ENCODE peak calls at places on chromosomes 2 and 18, in four cellular contexts. X is A549; N is prostate gland; D is CD8-positive, alpha-beta T cell. S is an unnamed sample.

GRCh38 chr18:36314098-36314497 is 16.6 kb downstream of the FHOD3 start:
- DNase-seq in X (no peak), N (no peak), D (no peak), S (no peak)

GRCh38 chr18:78875268-78875997 is 104.2 kb upstream of the SALL3 start:
- DNase-seq in X (peak; percentile 36), N (peak; percentile 39), D (peak; percentile 18), S (peak; percentile 5)

GRCh38 chr2:189570565-189570964 is 10.0 kb downstream of the SLC40A1 start:
- DNase-seq in X (no peak), N (no peak), D (no peak), S (no peak)

GRCh38 chr2:223697316-223697875 is 95.2 kb upstream of the SCG2 start:
- DNase-seq in X (no peak), N (no peak), D (no peak), S (no peak)

GRCh38 chr18:12048010-12048826 is 45.4 kb upstream of the ANKRD62 start:
- DNase-seq in X (no peak), N (no peak), D (no peak), S (no peak)

GRCh38 chr18:55523001-55523400 is 65.0 kb downstream of the TCF4 start:
- DNase-seq in X (no peak), N (no peak), D (no peak), S (no peak)

GRCh38 chr2:61450144-61450543 is 20.7 kb downstream of the USP34 start:
- DNase-seq in X (no peak), N (no peak), D (no peak), S (peak; percentile 13)

GRCh38 chr2:100126172-100126571 is 16.2 kb downstream of the AFF3 start:
- DNase-seq in X (no peak), N (peak; percentile 29), D (no peak), S (no peak)

GRCh38 chr2:178819992-178820391 is 12.8 kb upstream of the TTN start:
- DNase-seq in X (no peak), N (no peak), D (no peak), S (no peak)

GRCh38 chr2:133843091-133843490 is 274.8 kb upstream of the NCKAP5 start:
- DNase-seq in X (no peak), N (no peak), D (no peak), S (no peak)

GRCh38 chr18:23259701-23260661 is 124.7 kb downstream of the CABLES1 start:
- DNase-seq in X (no peak), N (peak; percentile 69), D (peak; percentile 22), S (peak; percentile 15)

GRCh38 chr18:75810481-75810880 is 383.0 kb upstream of the SMIM21 start:
- DNase-seq in X (no peak), N (no peak), D (no peak), S (no peak)

GRCh38 chr2:46705663-46706062 is 209.9 kb downstream of the MCFD2 start:
- DNase-seq in X (no peak), N (no peak), D (no peak), S (no peak)

GRCh38 chr18:6820314-6820713 is 90.8 kb downstream of the ARHGAP28 start:
- DNase-seq in X (no peak), N (no peak), D (no peak), S (no peak)

GRCh38 chr2:28587526-28588230 is 91.8 kb downstream of the PLB1 start:
- DNase-seq in X (no peak), N (no peak), D (no peak), S (no peak)

GRCh38 chr18:58241877-58242276 is 197.9 kb downstream of the NEDD4L start:
- DNase-seq in X (no peak), N (no peak), D (no peak), S (no peak)

GRCh38 chr2:36965751-36966369 is 476 bp downstream of the STRN start:
- DNase-seq in X (peak; percentile 53), N (peak; percentile 51), D (peak; percentile 23), S (peak; percentile 50)

GRCh38 chr2:226030369-226031077 is 631.0 kb downstream of the NYAP2 start:
- DNase-seq in X (no peak), N (no peak), D (no peak), S (peak; percentile 3)

GRCh38 chr2:118310016-118310877 is 222.0 kb downstream of the INSIG2 start:
- DNase-seq in X (no peak), N (no peak), D (peak; percentile 50), S (peak; percentile 36)

GRCh38 chr2:237700583-237701032 is 73.2 kb downstream of the LRRFIP1 start:
- DNase-seq in X (no peak), N (no peak), D (peak; percentile 75), S (no peak)

GRCh38 chr2:6362671-6363450 is 502.8 kb downstream of the CMPK2 start:
- DNase-seq in X (no peak), N (no peak), D (no peak), S (no peak)

GRCh38 chr2:145066795-145067194 is 546.9 kb upstream of the ZEB2 start:
- DNase-seq in X (no peak), N (no peak), D (no peak), S (no peak)

GRCh38 chr2:207341816-207342215 is 176.1 kb upstream of the KLF7 start:
- DNase-seq in X (no peak), N (no peak), D (no peak), S (no peak)

GRCh38 chr18:53153281-53153680 is 813.3 kb downstream of the DCC start:
- DNase-seq in X (peak; percentile 6), N (no peak), D (no peak), S (no peak)

GRCh38 chr18:47929681-47930085 is 776 bp downstream of the SMAD2 start:
- DNase-seq in X (no peak), N (peak; percentile 7), D (no peak), S (no peak)

GRCh38 chr2:64591188-64591587 is 62.5 kb downstream of the SERTAD2 start:
- DNase-seq in X (no peak), N (no peak), D (no peak), S (no peak)

GRCh38 chr2:195687320-195688086 is 30.5 kb downstream of the SLC39A10 start:
- DNase-seq in X (no peak), N (no peak), D (no peak), S (no peak)

GRCh38 chr2:46187112-46187618 is 110.0 kb upstream of the EPAS1 start:
- DNase-seq in X (no peak), N (peak; percentile 45), D (no peak), S (no peak)

GRCh38 chr18:59820663-59821062 is 79.1 kb upstream of the PMAIP1 start:
- DNase-seq in X (no peak), N (no peak), D (no peak), S (no peak)

DNA sequence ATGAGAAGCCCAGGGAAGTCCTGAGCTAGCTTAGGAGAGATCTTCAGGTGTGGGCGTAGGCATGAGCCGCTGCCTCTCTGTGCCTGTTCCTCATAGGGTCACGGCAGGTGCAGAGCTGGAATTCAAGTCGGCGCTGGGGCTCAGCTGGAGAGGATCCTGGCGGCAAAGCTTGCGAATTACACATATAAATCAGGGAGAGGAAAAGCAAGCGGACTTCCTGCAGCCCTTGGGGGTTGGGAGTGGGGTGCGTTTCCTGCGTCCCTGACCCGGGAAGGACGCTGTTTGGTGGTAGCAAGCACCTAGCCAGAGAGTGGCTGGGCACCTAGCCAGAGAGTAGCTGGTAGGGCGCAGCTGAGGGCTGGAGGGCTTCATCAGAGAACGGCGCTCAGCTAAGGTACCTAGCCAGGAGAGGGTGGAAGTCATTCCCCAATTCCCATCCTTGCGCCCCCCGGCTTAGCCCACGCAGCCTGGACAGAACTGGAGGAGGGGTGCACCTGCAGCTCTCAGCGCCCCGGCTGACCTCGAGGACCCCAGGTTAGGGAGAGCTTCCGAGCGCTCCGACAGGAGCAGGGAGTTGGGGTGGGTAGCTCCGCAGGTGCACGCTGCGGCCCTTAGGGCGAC is 459 bp upstream of the EFR3B start:
- DNase-seq in X (peak; percentile 87), N (peak; percentile 24), D (peak; percentile 22), S (peak; percentile 28)
- TF ChIP-seq CTCF in X (peak; percentile 15), N (peak; percentile 30), D (no peak), S (no peak)

DNA sequence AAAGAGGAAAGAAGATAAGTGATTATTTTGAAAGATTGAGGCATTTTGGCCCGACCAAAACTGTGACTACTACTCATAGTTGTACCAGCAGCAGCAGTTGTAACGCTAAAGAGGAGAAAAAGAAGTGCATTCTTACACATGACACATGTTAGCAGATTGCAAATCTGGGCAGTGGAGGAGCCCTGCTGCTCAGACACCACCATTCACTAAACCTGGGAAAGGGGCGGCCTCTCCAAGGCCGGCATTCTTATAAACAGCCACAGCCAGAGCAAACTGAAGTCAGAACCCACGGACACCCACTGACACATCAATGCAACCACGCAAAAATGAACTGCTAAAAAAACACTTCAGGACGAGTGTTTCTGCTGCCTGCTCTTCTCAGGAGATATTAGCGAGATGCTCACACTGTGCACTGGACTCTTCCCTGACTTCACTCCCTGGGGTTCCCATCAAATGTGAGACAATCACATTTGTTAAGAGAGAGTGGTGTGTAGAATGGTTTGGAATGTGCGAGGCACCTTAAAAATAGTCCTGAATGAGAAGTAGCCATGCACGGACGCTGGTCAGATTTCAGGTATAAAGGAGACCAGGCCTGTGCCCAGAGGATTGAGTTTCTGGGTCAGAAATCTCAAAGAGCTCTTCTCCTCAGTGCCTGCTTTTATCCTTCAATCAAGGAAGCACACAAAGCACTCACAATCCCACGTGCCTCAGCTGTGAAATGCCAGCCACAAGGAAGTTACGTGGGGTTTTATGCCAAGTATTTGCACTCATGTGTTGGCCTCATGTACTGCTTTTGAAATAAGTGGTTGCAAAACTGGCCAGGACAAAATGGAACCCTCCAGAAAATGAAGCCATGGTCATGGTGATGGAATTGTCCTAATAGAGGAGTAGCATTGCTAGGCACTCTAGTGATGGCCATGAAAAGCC is 83.4 kb downstream of the MTCL1 start:
- DNase-seq in X (no peak), N (no peak), D (no peak), S (no peak)
- H3K27ac ChIP-seq in X (no peak overlapping the region), N (no peak overlapping the region), D (no peak overlapping the region), S (no peak overlapping the region)

DNA sequence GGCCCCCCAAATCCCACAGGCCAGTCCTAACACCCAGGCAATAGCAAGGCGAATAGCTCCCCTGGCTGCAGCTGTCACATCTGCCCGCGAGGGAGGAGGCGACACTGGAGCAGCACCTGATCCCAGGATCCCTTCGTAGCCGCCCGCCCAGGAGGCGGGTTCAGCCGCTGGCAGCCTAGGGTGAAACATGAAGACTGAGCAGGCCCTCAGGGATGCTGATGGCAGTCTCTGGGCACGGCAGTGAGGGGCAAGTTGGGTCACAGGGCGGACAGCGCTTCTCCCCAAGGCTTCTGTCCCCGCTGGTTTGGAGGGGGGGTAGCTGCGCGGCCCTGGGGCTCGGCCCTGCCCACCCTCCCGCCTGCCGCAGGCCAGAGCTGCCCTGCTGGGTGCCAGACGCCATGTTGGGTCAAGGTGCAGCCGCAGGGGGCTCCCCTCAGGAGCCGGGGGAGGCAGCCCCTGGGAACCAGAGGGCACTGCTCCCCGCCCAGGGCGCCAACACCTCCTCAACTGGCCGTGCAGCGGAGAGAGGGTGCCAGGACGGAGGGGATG is 1.9 kb downstream of the DNMT3A start:
- DNase-seq in X (no peak), N (peak; percentile 30), D (no peak), S (no peak)
- TF ChIP-seq CTCF in X (no peak), N (peak; percentile 38), D (no peak), S (no peak)

GRCh38 chr2:11419781-11420180 is 46.2 kb downstream of the E2F6 start:
- DNase-seq in X (no peak), N (no peak), D (no peak), S (no peak)
- H3K27ac ChIP-seq in X (no peak overlapping the region), N (no peak overlapping the region), D (no peak overlapping the region), S (no peak overlapping the region)